ENCODE peak calls at places on chromosome 13, in seven cellular contexts. F is fibroblast of pulmonary artery, E is heart left ventricle, S is Peyer's patch, C is pancreas, P is gastrocnemius medialis, H is cardiac muscle cell. A is an unnamed sample.

GRCh38 chr13:31476266-31476665 is 263.1 kb upstream of the RXFP2 start:
- DNase-seq in F (peak), E (no peak), S (no peak), C (no peak), P (no peak), H (peak), A (no peak)

GRCh38 chr13:80473695-80474094 is 132.8 kb upstream of the SPRY2 start:
- DNase-seq in F (peak), E (no peak), S (no peak), C (peak), P (no peak), H (peak), A (no peak)

GRCh38 chr13:95113601-95114000 is 187.7 kb downstream of the ABCC4 start:
- DNase-seq in F (no peak), E (no peak), S (no peak), C (no peak), P (no peak), H (no peak), A (no peak)

GRCh38 chr13:19070398-19070735 is 111.3 kb downstream of the TUBA3C start:
- DNase-seq in F (no peak), E (no peak), S (no peak), C (no peak), P (no peak), H (no peak), A (no peak)

GRCh38 chr13:102970542-102970941 is 95.7 kb downstream of the SLC10A2 start:
- DNase-seq in F (no peak), E (no peak), S (no peak), C (no peak), P (no peak), H (no peak), A (no peak)

GRCh38 chr13:113630296-113630695 is 27.7 kb downstream of the ATP4B start:
- DNase-seq in F (no peak), E (no peak), S (peak), C (no peak), P (no peak), H (no peak), A (no peak)

GRCh38 chr13:21730186-21730880 is 59.5 kb downstream of the FGF9 start:
- DNase-seq in F (no peak), E (no peak), S (no peak), C (no peak), P (no peak), H (no peak), A (no peak)

GRCh38 chr13:51689597-51689996 is 105.3 kb downstream of the WDFY2 start:
- DNase-seq in F (peak), E (no peak), S (no peak), C (no peak), P (no peak), H (peak), A (no peak)

GRCh38 chr13:49063526-49063925 is 87.8 kb downstream of the FNDC3A start:
- DNase-seq in F (peak), E (no peak), S (no peak), C (no peak), P (no peak), H (no peak), A (no peak)

DNA sequence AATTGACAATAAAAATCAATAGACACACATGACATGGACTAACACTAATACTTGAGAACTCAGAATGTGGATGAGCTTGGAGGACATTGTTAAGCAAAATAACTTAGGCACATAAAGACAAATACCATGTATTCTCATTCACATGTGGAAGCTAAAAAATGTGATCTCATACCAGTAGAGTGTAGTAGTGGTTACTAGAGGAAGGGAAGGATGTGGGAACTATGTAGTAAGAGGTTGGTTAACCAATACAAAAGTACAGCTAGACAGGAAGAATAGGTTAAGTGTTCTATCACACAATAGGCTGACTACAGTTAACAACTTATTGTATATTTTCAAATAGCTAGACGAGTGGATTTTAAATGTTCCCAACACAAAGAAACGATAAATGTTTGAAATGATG is 415.8 kb upstream of the KLF12 start:
- DNase-seq in F (peak), E (no peak), S (no peak), C (no peak), P (no peak), H (peak), A (no peak)
- H3K4me3 ChIP-seq in F (no peak), E (no peak), S (no peak), C (no peak), P (no peak), H (no peak), A (no peak)

GRCh38 chr13:111064661-111065060 is 50.4 kb upstream of the ARHGEF7 start:
- DNase-seq in F (no peak), E (no peak), S (no peak), C (no peak), P (no peak), H (no peak), A (no peak)

GRCh38 chr13:111066544-111066943 is 48.6 kb upstream of the ARHGEF7 start:
- DNase-seq in F (no peak), E (no peak), S (no peak), C (no peak), P (no peak), H (peak), A (no peak)

GRCh38 chr13:111065698-111066097 is 49.4 kb upstream of the ARHGEF7 start:
- DNase-seq in F (no peak), E (no peak), S (no peak), C (no peak), P (no peak), H (no peak), A (no peak)

GRCh38 chr13:111062305-111062704 is 52.8 kb upstream of the ARHGEF7 start:
- DNase-seq in F (no peak), E (no peak), S (no peak), C (no peak), P (no peak), H (no peak), A (no peak)

GRCh38 chr13:111068009-111068350 is 47.1 kb upstream of the ARHGEF7 start:
- DNase-seq in F (no peak), E (no peak), S (no peak), C (no peak), P (no peak), H (no peak), A (no peak)
- TF ChIP-seq CTCF in F (no peak), E (no peak), S (no peak), C (no peak), P (no peak), H (no peak), A (no peak)

GRCh38 chr13:42985312-42986175 is 6.5 kb downstream of the EPSTI1 start:
- DNase-seq in F (no peak), E (no peak), S (peak), C (no peak), P (peak), H (peak), A (no peak)

GRCh38 chr13:42977219-42977659 is 14.8 kb downstream of the EPSTI1 start:
- DNase-seq in F (no peak), E (no peak), S (no peak), C (no peak), P (no peak), H (no peak), A (no peak)

GRCh38 chr13:42981853-42982252 is 10.2 kb downstream of the EPSTI1 start:
- DNase-seq in F (no peak), E (no peak), S (no peak), C (no peak), P (no peak), H (no peak), A (no peak)

GRCh38 chr13:42984691-42985090 is 7.3 kb downstream of the EPSTI1 start:
- DNase-seq in F (no peak), E (no peak), S (no peak), C (no peak), P (no peak), H (no peak), A (no peak)

DNA sequence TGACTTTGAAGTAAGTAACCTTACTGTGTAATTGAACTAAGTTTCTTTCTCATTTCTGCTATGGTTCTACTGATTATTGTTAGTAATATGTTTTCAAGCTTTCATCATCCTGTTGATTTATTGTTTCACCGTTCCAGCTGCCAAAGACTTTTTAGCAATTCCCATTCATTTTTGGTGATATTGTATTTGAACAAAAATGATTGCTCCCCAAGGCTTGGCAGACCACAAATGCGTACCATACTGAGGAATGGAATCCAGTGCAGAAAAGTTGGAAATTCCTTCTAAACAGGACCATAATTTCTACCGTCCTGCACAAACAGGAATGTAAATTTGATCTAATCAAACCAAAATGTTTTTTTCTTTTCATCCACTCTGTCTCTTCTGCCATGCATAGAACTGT is 10.7 kb downstream of the EPSTI1 start:
- DNase-seq in F (peak), E (no peak), S (no peak), C (no peak), P (no peak), H (peak), A (no peak)
- H3K4me3 ChIP-seq in F (no peak), E (no peak), S (no peak), C (no peak), P (no peak), H (no peak), A (no peak)

DNA sequence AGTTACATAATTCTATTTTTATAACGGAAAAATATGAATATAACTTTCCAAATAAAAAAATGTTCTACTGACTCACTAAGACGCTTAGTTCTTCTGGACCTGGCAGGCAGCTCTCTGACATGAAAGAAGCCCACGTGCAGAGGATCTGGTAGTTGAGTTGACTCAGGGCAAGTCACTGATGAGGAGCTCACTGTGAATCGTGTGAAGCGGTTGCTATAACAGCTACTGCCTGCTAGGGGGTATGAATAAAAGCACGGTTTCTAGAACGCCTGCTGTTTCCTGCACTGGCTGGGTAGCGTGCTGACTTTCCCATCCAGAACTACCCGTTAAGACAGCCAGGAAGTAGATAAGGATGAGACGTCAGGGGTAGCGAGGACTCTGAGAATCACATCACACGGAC is 54.7 kb upstream of the WASF3 start:
- DNase-seq in F (peak), E (no peak), S (no peak), C (no peak), P (peak), H (peak), A (no peak)
- TF ChIP-seq CTCF in F (peak), E (peak), S (no peak), C (no peak), P (no peak), H (peak), A (no peak)

GRCh38 chr13:98915563-98916348 is 62.1 kb downstream of the DOCK9 start:
- DNase-seq in F (no peak), E (no peak), S (no peak), C (no peak), P (no peak), H (no peak), A (no peak)
- H3K4me3 ChIP-seq in F (no peak), E (no peak), S (no peak), C (no peak), P (no peak), H (no peak), A (no peak)

DNA sequence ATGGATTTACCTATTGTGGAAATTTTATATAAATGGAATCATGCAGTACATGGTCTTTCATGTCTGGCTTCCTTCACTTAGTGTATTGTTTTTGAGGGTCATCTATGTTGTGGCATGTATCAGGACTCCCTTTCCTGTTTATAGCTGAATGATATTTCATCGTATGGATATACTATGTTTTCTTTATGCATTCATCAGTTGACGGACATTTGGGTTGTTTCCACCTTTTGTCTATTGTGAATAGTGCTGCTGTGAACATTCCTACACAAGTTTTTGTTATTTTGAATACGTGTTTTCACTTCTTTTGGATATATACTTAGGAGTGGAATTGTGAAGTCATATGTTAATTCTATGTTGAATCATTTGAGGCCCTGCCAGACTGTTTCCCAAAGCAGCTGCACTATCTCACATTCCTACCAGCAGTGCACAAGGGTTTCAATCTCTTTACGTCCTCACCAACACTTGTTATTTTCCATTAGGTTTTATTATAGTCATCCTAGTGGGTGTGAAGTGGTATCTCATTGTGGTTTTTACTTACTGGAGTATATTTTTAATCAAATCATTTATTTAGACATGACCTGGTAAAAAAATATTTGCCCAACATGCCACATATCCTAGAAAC is 262.7 kb downstream of the DLEU7 start:
- DNase-seq in F (peak), E (no peak), S (no peak), C (no peak), P (no peak), H (peak), A (no peak)
- TF ChIP-seq CTCF in F (peak), E (peak), S (no peak), C (no peak), P (no peak), H (peak), A (no peak)

GRCh38 chr13:99967498-99967883 is 4.1 kb downstream of the ZIC5 start:
- DNase-seq in F (no peak), E (no peak), S (no peak), C (no peak), P (no peak), H (no peak), A (peak)
- H3K4me3 ChIP-seq in F (no peak), E (no peak), S (no peak), C (no peak), P (no peak), H (peak), A (no peak)

DNA sequence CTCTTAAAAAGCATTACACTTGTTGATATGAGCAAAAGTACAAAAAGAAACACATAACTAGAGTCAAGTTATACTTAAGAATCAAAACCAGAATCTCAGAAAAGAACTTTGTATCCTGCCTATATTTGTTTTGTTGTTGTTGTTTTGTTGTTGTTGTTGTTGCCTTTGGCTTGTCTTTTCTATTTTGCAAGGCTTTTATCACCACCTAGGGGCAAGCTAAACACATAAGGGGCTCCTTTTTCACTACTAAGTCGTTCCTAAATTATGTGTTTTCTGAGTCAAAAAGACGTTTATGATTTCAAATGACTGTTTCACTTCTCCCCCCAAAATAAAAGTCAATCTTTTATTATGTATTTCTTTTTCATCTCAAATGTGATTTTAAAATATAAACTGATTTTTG is 250.2 kb downstream of the RBM26 start:
- DNase-seq in F (no peak), E (no peak), S (no peak), C (no peak), P (no peak), H (no peak), A (no peak)
- TF ChIP-seq CTCF in F (no peak), E (no peak), S (no peak), C (no peak), P (no peak), H (no peak), A (no peak)

DNA sequence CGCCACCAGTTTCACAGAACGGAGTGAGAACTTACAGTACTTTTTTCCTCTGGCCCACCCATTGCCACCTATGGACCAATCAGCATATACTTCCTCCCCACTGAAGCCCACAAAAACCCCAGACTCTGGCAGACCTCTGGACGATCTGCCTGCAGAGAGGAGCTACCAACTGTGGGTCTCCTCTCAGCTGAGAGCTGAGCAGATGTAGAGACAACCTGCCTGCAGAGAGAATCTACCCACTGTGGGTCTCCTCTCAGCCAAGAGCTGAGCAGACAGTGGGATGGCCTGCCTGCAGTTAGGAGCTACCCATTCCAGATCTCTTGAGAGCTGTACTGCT is 69.7 kb downstream of the PIBF1 start:
- DNase-seq in F (no peak), E (no peak), S (no peak), C (no peak), P (no peak), H (no peak), A (no peak)
- H3K4me3 ChIP-seq in F (no peak), E (no peak), S (no peak), C (no peak), P (no peak), H (no peak), A (no peak)

DNA sequence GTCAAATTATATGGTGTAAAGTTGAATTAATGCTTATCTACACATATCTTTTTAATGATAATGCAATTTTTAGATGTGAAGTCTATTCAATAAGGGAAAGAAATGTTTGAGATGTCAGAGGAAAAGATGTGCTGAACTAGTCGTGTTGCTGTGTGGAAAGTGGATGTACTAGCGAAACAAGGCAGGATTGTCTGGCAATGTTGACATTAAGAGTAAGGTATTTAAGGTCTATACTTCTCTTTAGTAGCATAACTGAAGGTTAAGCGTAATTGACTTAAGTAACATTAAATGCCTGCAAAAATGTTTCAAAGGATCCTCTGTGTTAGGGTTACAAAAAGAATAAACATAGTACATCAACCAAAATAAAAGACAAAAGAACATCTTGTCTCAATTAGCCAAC is 787.3 kb upstream of the KLHL1 start:
- DNase-seq in F (no peak), E (no peak), S (no peak), C (no peak), P (no peak), H (no peak), A (no peak)
- TF ChIP-seq CTCF in F (no peak), E (no peak), S (no peak), C (no peak), P (no peak), H (no peak), A (no peak)